ENCODE peak calls at places on chromosomes 1 and 21, in six cellular contexts. C is OCI-LY7, I is HCT116, E is GM23338, H is GM23248, N is SK-N-SH. M is an unnamed sample. For H3K9me2, the result is how much of the 10 kb centered on the place peaks cover.

GRCh38 chr1:211541715-211542477 is 37.1 kb downstream of the SLC30A1 start:
- DNase-seq in N (no peak), H (no peak), I (no peak), E (no peak), C (no peak), M (no peak)

GRCh38 chr1:156618853-156619581 is at the start of gene HAPLN2:
- DNase-seq in I (no peak), H (peak), N (no peak), E (peak), C (peak), M (peak)

GRCh38 chr1:163084330-163084729 is 15.2 kb downstream of the RGS4 start:
- DNase-seq in C (no peak), N (no peak), I (no peak), E (no peak), H (peak), M (no peak)

GRCh38 chr1:93876284-93876683 is 2.7 kb downstream of the DNTTIP2 start:
- DNase-seq in E (no peak), C (no peak), N (no peak), H (no peak), I (no peak), M (no peak)

GRCh38 chr1:58768332-58768731 is 15.5 kb downstream of the JUN start:
- DNase-seq in N (no peak), C (no peak), H (no peak), I (no peak), E (no peak), M (no peak)

GRCh38 chr1:25561426-25562100 is 18.2 kb downstream of the LDLRAP1 start:
- DNase-seq in C (peak), N (no peak), E (no peak), H (no peak), I (no peak), M (no peak)

GRCh38 chr1:179871940-179872339 is 5.7 kb downstream of the TOR1AIP2 start:
- DNase-seq in H (no peak), I (no peak), C (no peak), N (no peak), E (no peak), M (no peak)

GRCh38 chr1:154290921-154291320 is 18.5 kb downstream of the HAX1 start:
- DNase-seq in E (no peak), N (no peak), I (no peak), C (no peak), H (no peak), M (no peak)

GRCh38 chr1:32334864-32335618 is 992 bp downstream of the MARCKSL1 start:
- DNase-seq in H (peak), E (peak), N (peak), I (no peak), C (peak), M (peak)

GRCh38 chr21:45304161-45304830 is 16.6 kb upstream of the POFUT2 start:
- DNase-seq in N (no peak), E (no peak), I (no peak), H (no peak), C (no peak), M (no peak)

GRCh38 chr1:147757015-147757990 is 3.1 kb downstream of the GJA5 start:
- DNase-seq in E (no peak), I (no peak), C (no peak), N (no peak), H (no peak), M (no peak)

GRCh38 chr1:108084866-108085477 is 115.2 kb downstream of the SLC25A24 start:
- DNase-seq in I (no peak), C (no peak), H (no peak), E (no peak), N (no peak), M (no peak)

GRCh38 chr1:186438567-186438966 is 22.3 kb downstream of the PDC start:
- DNase-seq in N (no peak), E (no peak), C (no peak), H (no peak), I (no peak), M (no peak)

GRCh38 chr1:77063118-77063517 is 156.1 kb downstream of the PIGK start:
- DNase-seq in E (peak), C (no peak), I (no peak), H (peak), N (no peak), M (no peak)

GRCh38 chr1:160981584-160982411 is 27.2 kb upstream of the ITLN2 start:
- DNase-seq in I (no peak), E (peak), H (peak), C (no peak), N (peak), M (no peak)

GRCh38 chr1:94096797-94097549 is 24.0 kb downstream of the ABCA4 start:
- DNase-seq in C (no peak), H (peak), E (no peak), I (no peak), N (no peak), M (no peak)

GRCh38 chr21:45513003-45513706 is 29.1 kb downstream of the SLC19A1 start:
- DNase-seq in E (no peak), N (no peak), C (no peak), I (no peak), H (no peak), M (no peak)

GRCh38 chr1:230693221-230693620 is 20.7 kb downstream of the AGT start:
- DNase-seq in I (no peak), H (no peak), C (no peak), E (no peak), N (no peak), M (no peak)

GRCh38 chr1:211939876-211940468 is 95.4 kb downstream of the INTS7 start:
- DNase-seq in N (no peak), I (no peak), E (no peak), C (peak), H (no peak), M (no peak)

GRCh38 chr1:228375578-228376261 is 30.9 kb downstream of the TRIM11 start:
- DNase-seq in E (no peak), C (no peak), N (no peak), I (no peak), H (no peak), M (no peak)

GRCh38 chr1:10644307-10645128 is 151.9 kb downstream of the CASZ1 start:
- DNase-seq in E (no peak), N (no peak), C (no peak), H (peak), I (no peak), M (no peak)

GRCh38 chr1:1344672-1345361 is 4.4 kb downstream of the DVL1 start:
- DNase-seq in I (peak), E (no peak), N (peak), C (no peak), H (peak), M (peak)

GRCh38 chr1:199954701-199955100 is 72.8 kb upstream of the NR5A2 start:
- DNase-seq in H (peak), E (peak), C (peak), I (no peak), N (peak), M (peak)

GRCh38 chr1:174005032-174005431 is 17.1 kb downstream of the RC3H1 start:
- DNase-seq in E (no peak), I (no peak), H (peak), N (peak), C (peak), M (peak)

GRCh38 chr1:235100124-235100801 is 28.4 kb downstream of the TOMM20 start:
- DNase-seq in I (no peak), E (peak), C (peak), H (no peak), N (no peak), M (peak)

GRCh38 chr1:214933375-214933774 is 149.2 kb upstream of the KCNK2 start:
- DNase-seq in I (no peak), N (no peak), E (no peak), H (peak), C (no peak), M (no peak)

GRCh38 chr1:106755682-106756406 is 300.6 kb upstream of the PRMT6 start:
- DNase-seq in E (no peak), C (no peak), H (peak), I (no peak), N (no peak), M (no peak)

GRCh38 chr1:246427611-246428010 is 79.5 kb downstream of the SMYD3 start:
- DNase-seq in N (no peak), E (no peak), H (peak), C (no peak), I (no peak), M (no peak)

GRCh38 chr1:203128691-203129500 is 1.4 kb downstream of the ADORA1 start:
- DNase-seq in N (no peak), E (no peak), C (no peak), H (no peak), I (no peak), M (no peak)

GRCh38 chr1:198259336-198260109 is 102.7 kb downstream of the NEK7 start:
- DNase-seq in H (peak), N (no peak), C (no peak), I (no peak), E (no peak), M (no peak)

GRCh38 chr21:28069446-28069845 is 923.2 kb downstream of the LTN1 start:
- DNase-seq in N (no peak), H (peak), E (peak), I (no peak), C (no peak), M (no peak)
- H3K9me2 ChIP-seq in N (under half), H (under half), E (under half), I (under half), C (under half), M (under half)

GRCh38 chr1:41895552-41895951 is 23.2 kb downstream of the HIVEP3 start:
- DNase-seq in H (no peak), I (no peak), C (no peak), E (no peak), N (no peak), M (no peak)
- H2AFZ ChIP-seq in H (no peak), I (no peak), C (no peak), E (no peak), N (no peak), M (no peak)

DNA sequence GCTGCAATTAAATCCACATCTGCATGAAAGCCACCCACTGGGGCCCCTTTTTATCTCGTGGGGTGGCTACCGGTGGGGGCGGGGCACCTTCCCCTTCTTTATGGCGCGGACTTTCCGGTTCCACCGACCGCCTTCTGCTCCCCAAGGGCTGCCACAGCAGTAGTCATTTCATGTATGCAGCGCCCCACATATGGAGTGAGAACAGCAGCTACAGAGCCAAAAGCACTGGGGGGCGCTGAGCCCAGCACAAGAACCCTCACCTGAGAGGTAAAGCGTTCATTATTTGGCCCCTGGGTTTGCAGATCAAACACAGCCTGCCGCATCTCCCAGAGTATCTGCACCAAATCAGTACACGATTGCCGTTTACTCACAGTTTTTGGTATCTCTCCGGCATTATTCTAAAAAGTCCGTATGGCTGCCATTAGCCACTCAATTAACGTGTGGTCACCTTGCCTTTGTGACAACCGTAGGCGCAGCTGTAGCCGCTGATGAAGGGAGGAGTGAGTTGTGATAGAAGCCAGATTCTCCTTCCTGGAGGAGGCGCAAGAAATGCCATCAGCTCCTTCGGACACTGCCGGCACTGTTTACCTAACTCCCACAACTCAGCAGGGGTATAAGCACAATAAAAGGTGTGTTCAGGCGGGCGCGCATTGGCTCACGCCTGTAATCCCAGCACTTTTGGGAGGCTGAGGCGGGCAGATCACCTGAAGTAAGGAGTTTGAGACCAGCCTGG is 30.4 kb upstream of the CR2 start:
- DNase-seq in E (peak), C (no peak), N (no peak), H (no peak), I (no peak), M (no peak)
- H3K4me3 ChIP-seq in E (peak), C (no peak), N (no peak), H (no peak), I (peak), M (no peak)

DNA sequence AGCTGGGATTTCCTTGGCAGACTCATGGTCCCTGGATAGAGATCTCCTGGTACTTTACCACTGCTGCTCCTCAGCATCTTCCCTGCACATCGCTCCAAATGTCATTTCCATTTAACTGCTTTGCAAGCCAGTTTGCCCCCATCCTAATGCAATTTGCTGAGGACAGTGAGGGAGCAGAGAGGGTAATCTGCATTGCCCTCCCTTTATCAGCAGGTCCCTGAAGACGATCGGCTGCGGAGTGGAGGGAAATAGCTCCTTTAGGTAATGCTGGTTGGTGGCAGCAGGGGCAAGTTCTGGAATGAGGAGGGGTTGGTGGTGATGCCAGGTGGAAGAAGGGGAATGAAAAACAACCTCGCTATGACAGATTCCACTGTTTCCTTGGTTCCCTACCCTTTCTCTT is 2.6 kb downstream of the PLXNA2 start:
- DNase-seq in N (no peak), E (no peak), H (no peak), I (no peak), C (no peak), M (no peak)
- H3K9me2 ChIP-seq in N (under half), E (under half), H (under half), I (under half), C (under half), M (under half)

GRCh38 chr1:18923721-18924610 is 21.6 kb upstream of the ALDH4A1 start:
- DNase-seq in C (no peak), N (peak), I (no peak), E (no peak), H (peak), M (no peak)
- H2AFZ ChIP-seq in C (no peak), N (peak), I (no peak), E (no peak), H (no peak), M (no peak)

DNA sequence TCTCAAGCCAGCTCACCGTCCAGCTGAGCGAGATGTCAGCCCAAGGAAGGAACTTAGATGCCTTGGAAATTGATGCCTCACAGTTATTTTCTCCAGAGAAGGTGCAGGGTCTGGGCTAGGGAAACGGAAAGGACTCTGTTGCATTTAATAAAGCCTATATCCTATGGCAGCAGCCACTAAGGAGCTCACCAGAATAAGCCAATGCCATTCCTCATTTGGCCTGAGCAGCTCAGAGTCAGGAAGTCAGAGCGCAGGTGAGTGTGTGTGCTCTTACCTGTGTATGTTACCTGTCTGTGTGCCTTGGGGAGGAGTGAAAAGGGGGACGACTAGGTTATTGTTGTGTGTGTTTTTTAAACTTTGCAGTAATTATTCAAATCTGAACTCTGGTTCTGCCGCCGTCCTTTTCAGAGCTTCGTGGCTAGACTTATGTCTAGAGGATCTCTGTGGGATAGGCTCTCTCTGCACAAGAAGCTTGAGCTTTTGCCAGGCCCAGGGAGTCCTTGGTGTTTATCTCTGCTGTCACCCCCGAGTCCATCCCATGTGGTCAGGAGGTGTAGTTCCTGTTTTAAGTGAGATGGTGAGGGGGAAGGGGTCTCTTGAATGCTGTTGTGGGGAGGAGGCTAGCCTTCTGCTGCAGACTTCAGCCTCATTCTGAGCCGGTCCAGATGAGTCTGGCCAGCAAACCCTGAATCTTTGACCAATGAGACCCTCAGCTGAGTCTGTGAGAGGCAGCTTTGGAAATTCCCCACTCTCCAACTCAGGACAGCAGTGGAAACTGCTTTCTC is 2.4 kb downstream of the TMCC2 start:
- DNase-seq in C (peak), H (peak), E (no peak), I (no peak), N (no peak), M (no peak)
- H3K4me3 ChIP-seq in C (peak), H (no peak), E (peak), I (no peak), N (no peak), M (no peak)

GRCh38 chr21:14547834-14548513 is 1.9 kb upstream of the SAMSN1 start:
- DNase-seq in I (no peak), H (no peak), N (no peak), E (no peak), C (no peak), M (no peak)
- H3K9me2 ChIP-seq in I (under half), H (under half), N (under half), E (under half), C (under half), M (under half)

GRCh38 chr1:41395599-41395956 is 34.3 kb downstream of the FOXO6 start:
- DNase-seq in C (no peak), I (no peak), H (no peak), N (no peak), E (no peak), M (no peak)

GRCh38 chr1:41394405-41394804 is 33.2 kb downstream of the FOXO6 start:
- DNase-seq in C (no peak), E (no peak), N (no peak), I (no peak), H (no peak), M (no peak)

GRCh38 chr1:41394918-41395598 is 33.8 kb downstream of the FOXO6 start:
- DNase-seq in N (peak), I (no peak), C (no peak), E (peak), H (no peak), M (peak)

GRCh38 chr1:41397020-41397419 is 35.8 kb downstream of the FOXO6 start:
- DNase-seq in H (no peak), N (no peak), E (no peak), I (no peak), C (no peak), M (no peak)

DNA sequence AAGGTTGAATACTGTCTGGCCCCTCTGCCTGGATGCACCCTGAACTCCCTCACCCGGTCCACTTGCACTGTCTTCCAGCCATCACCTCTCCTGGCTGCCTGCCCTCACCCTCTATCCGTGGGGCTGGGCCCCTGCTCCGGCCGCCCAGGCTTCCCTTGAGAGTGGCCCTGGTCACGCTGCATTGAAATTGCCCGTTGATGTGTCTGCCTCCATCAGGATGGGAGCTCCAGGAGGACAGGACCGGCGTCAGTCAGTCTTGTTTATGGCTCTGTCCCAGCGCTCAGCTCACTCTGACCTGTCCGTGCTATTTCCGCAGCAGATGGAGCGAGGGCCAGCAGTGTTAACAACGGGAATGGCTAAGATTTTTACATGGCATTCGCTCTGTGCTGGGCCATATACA is 34.9 kb downstream of the FOXO6 start:
- DNase-seq in I (no peak), E (no peak), H (no peak), C (no peak), N (no peak), M (no peak)
- H2AFZ ChIP-seq in I (no peak), E (peak), H (no peak), C (no peak), N (no peak), M (no peak)

DNA sequence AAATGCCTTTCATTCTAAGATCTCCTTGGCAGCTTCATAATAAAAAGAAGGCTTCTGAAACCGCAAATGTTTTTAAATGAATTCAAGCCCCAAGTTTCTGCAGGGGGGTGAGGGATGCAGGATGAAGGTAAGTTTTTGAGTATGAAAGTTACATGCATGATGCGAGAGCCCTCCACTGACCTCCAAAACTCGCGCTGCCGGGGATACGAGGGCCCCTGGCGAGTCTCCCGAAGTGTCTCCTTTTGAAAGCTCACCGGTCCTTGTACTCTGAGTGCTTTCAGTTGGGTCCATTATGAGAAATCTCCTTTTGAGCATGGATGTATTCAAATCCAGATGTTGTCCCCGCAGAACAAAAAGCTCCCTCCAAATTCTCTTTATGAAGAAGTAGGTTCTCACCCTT is 18.9 kb upstream of the ZC3H12A start:
- DNase-seq in E (no peak), N (no peak), H (no peak), C (no peak), I (no peak), M (no peak)
- H3K4me3 ChIP-seq in E (no peak), N (no peak), H (no peak), C (no peak), I (no peak), M (no peak)

DNA sequence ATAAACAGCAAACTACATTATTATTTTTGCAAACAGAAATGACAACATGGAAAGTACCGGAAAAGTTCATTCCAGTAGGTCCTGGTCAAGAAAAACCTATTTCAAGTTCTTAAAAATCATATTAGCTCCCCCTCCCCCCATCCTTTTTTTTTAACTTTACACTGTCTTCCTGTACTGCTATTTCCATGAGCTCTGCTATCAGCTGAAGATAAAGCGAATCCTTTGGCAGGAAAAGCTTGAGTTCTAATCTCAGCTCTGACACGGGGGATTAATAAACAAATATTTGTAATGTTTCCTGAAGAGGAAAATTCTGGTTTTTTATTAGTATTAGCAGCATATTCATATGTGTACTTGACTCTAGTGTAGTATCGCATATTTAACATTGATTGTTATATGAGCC is 190.7 kb upstream of the ESRRG start:
- DNase-seq in N (no peak), E (no peak), I (no peak), C (no peak), H (no peak), M (no peak)
- H3K9me2 ChIP-seq in N (under half), E (under half), I (under half), C (under half), H (under half), M (under half)

M was measured in Karpas-422.